ENCODE peak calls at places on chromosome 14, in eight cellular contexts. N, I, H, C, Y, A, K and D are unnamed samples.

GRCh38 chr14:104318558-104319488 is 180.4 kb downstream of the KIF26A start:
- DNase-seq in I (peak), Y (no peak), C (no peak), N (peak), H (no peak), K (peak), A (no peak), D (peak)

GRCh38 chr14:45091696-45092095 is 7.8 kb downstream of the PRPF39 start:
- DNase-seq in A (no peak), K (no peak), I (no peak), Y (no peak), N (no peak), C (no peak), H (no peak), D (no peak)

GRCh38 chr14:34035934-34036250 is 85.0 kb upstream of the EGLN3 start:
- DNase-seq in Y (no peak), C (no peak), K (no peak), I (no peak), H (no peak), N (no peak), A (no peak), D (no peak)

GRCh38 chr14:72142328-72142727 is 210.1 kb downstream of the RGS6 start:
- DNase-seq in H (no peak), Y (no peak), N (no peak), I (no peak), A (no peak), K (no peak), C (no peak), D (no peak)

GRCh38 chr14:97046991-97047390 is 249.8 kb downstream of the VRK1 start:
- DNase-seq in A (no peak), Y (no peak), C (no peak), N (no peak), K (no peak), H (no peak), I (no peak), D (no peak)

GRCh38 chr14:31271648-31272047 is 64.1 kb upstream of the HECTD1 start:
- DNase-seq in N (no peak), A (no peak), H (no peak), K (no peak), I (no peak), C (no peak), Y (no peak), D (no peak)

GRCh38 chr14:99961826-99962518 is 103.2 kb upstream of the EVL start:
- DNase-seq in K (no peak), H (no peak), A (no peak), C (no peak), N (no peak), I (peak), Y (no peak), D (peak)

GRCh38 chr14:54566152-54566409 is 847 bp upstream of the SAMD4A start:
- DNase-seq in H (no peak), K (no peak), C (no peak), A (no peak), Y (no peak), I (no peak), N (no peak), D (no peak)

GRCh38 chr14:103129301-103130016 is 6.2 kb downstream of the TNFAIP2 start:
- DNase-seq in Y (no peak), K (no peak), C (no peak), H (no peak), I (no peak), A (no peak), N (no peak), D (no peak)

GRCh38 chr14:80211143-80212024 is at the start of gene DIO2:
- DNase-seq in H (no peak), C (no peak), A (no peak), Y (no peak), N (no peak), I (no peak), K (peak), D (no peak)

GRCh38 chr14:92978229-92979021 is 55.5 kb downstream of the CHGA start:
- DNase-seq in C (no peak), A (no peak), H (no peak), Y (no peak), N (no peak), K (no peak), I (no peak), D (no peak)

GRCh38 chr14:92635031-92635430 is 113.4 kb downstream of the LGMN start:
- DNase-seq in K (no peak), C (no peak), N (no peak), A (no peak), Y (no peak), H (no peak), I (no peak), D (no peak)

GRCh38 chr14:41586237-41586636 is 20.4 kb upstream of the LRFN5 start:
- DNase-seq in N (no peak), I (no peak), K (no peak), Y (no peak), A (no peak), C (no peak), H (no peak), D (no peak)

GRCh38 chr14:53035796-53036195 is 84.9 kb upstream of the FERMT2 start:
- DNase-seq in K (no peak), Y (no peak), N (no peak), A (no peak), H (no peak), I (no peak), C (no peak), D (no peak)

GRCh38 chr14:90381011-90381790 is 15.6 kb upstream of the CALM1 start:
- DNase-seq in Y (peak), C (peak), N (peak), A (no peak), K (no peak), I (no peak), H (peak), D (peak)

GRCh38 chr14:72975776-72976175 is 49.5 kb downstream of the DCAF4 start:
- DNase-seq in N (no peak), A (no peak), C (peak), I (no peak), K (no peak), H (no peak), Y (peak), D (no peak)

GRCh38 chr14:50225067-50225973 is 6.1 kb downstream of the SOS2 start:
- DNase-seq in C (no peak), Y (peak), I (no peak), N (no peak), H (no peak), K (no peak), A (no peak), D (no peak)

GRCh38 chr14:30691751-30692398 is 69.8 kb downstream of the SCFD1 start:
- DNase-seq in H (no peak), Y (no peak), K (no peak), C (no peak), I (no peak), A (no peak), N (no peak), D (no peak)

GRCh38 chr14:24243336-24243836 is 963 bp upstream of the TINF2 start:
- DNase-seq in C (peak), N (no peak), K (no peak), H (no peak), A (no peak), Y (peak), I (no peak), D (peak)

GRCh38 chr14:99052467-99052866 is 219.5 kb downstream of the BCL11B start:
- DNase-seq in H (no peak), A (no peak), N (no peak), C (no peak), I (no peak), Y (no peak), K (no peak), D (no peak)

GRCh38 chr14:33737446-33737845 is 213.4 kb downstream of the EGLN3 start:
- DNase-seq in A (no peak), Y (no peak), N (no peak), K (no peak), H (no peak), C (no peak), I (no peak), D (no peak)

GRCh38 chr14:102221026-102221425 is 81.3 kb downstream of the WDR20 start:
- DNase-seq in H (no peak), C (no peak), I (no peak), A (no peak), K (no peak), Y (no peak), N (no peak), D (no peak)

GRCh38 chr14:72613196-72613974 is 280.5 kb downstream of the DPF3 start:
- DNase-seq in K (peak), A (no peak), C (no peak), H (peak), N (peak), I (peak), Y (no peak), D (no peak)

GRCh38 chr14:104369208-104369607 is 210.4 kb upstream of the C14orf180 start:
- DNase-seq in K (no peak), I (no peak), A (no peak), C (no peak), H (no peak), N (no peak), Y (no peak), D (no peak)

GRCh38 chr14:104800600-104801283 is at the start of gene ZBTB42:
- DNase-seq in C (peak), N (peak), H (peak), A (no peak), I (no peak), K (peak), Y (peak), D (peak)

GRCh38 chr14:28774764-28775738 is 8.5 kb downstream of the FOXG1 start:
- DNase-seq in K (no peak), Y (no peak), C (no peak), N (no peak), H (no peak), A (no peak), I (no peak), D (no peak)

GRCh38 chr14:28773917-28774691 is 7.5 kb downstream of the FOXG1 start:
- DNase-seq in C (peak), H (no peak), K (peak), I (no peak), Y (no peak), A (no peak), N (no peak), D (no peak)

GRCh38 chr14:28771168-28771567 is 4.6 kb downstream of the FOXG1 start:
- DNase-seq in N (no peak), K (no peak), I (no peak), H (no peak), A (no peak), Y (no peak), C (no peak), D (no peak)

GRCh38 chr14:28772613-28773012 is 6.0 kb downstream of the FOXG1 start:
- DNase-seq in I (no peak), H (no peak), N (no peak), K (no peak), C (peak), A (no peak), Y (no peak), D (no peak)

GRCh38 chr14:28773176-28773575 is 6.6 kb downstream of the FOXG1 start:
- DNase-seq in Y (no peak), N (no peak), C (no peak), H (no peak), K (no peak), I (no peak), A (no peak), D (no peak)
- H3K4me3 ChIP-seq in Y (no peak), N (no peak), C (no peak), H (no peak), K (no peak), I (no peak), A (no peak), D (no peak)

GRCh38 chr14:69827560-69827959 is 30.5 kb upstream of the SLC10A1 start:
- DNase-seq in Y (no peak), C (no peak), H (no peak), K (no peak), A (no peak), I (no peak), N (no peak), D (no peak)
- TF ChIP-seq EP300 in Y (no peak), C (no peak), H (no peak), K (no peak), A (no peak), I (no peak), N (no peak), D (no peak)

GRCh38 chr14:23181946-23182345 is 1.5 kb downstream of the SLC7A8 start:
- DNase-seq in I (peak), K (no peak), N (no peak), A (no peak), C (no peak), Y (no peak), H (no peak), D (no peak)

GRCh38 chr14:23182372-23183014 is 967 bp downstream of the SLC7A8 start:
- DNase-seq in N (peak), I (no peak), K (peak), C (no peak), Y (no peak), A (no peak), H (peak), D (no peak)

GRCh38 chr14:23185046-23185445 is 1.6 kb upstream of the SLC7A8 start:
- DNase-seq in Y (no peak), A (no peak), I (no peak), K (no peak), H (no peak), C (no peak), N (no peak), D (no peak)

GRCh38 chr14:23183076-23183475 is 384 bp downstream of the SLC7A8 start:
- DNase-seq in H (no peak), K (no peak), C (no peak), N (no peak), A (no peak), I (no peak), Y (no peak), D (no peak)

GRCh38 chr14:23183479-23183878 is at the start of gene SLC7A8:
- DNase-seq in N (peak), K (peak), H (peak), I (peak), C (no peak), Y (no peak), A (no peak), D (peak)
- TF ChIP-seq POLR2AphosphoS5 in N (peak), K (peak), H (peak), I (no peak), C (no peak), Y (no peak), A (no peak), D (peak)

GRCh38 chr14:37197421-37198272 is at the start of gene MIPOL1:
- DNase-seq in I (peak), N (peak), H (peak), K (peak), Y (peak), A (no peak), C (peak), D (peak)
- H3K4me3 ChIP-seq in I (peak), N (peak), H (peak), K (peak), Y (peak), A (no peak), C (peak), D (peak)

GRCh38 chr14:95318399-95318834 is 1.3 kb downstream of the CLMN start:
- DNase-seq in A (no peak), H (peak), N (no peak), Y (no peak), K (no peak), C (no peak), I (no peak), D (no peak)
- TF ChIP-seq EP300 in A (no peak), H (no peak), N (no peak), Y (no peak), K (no peak), C (no peak), I (no peak), D (no peak)

DNA sequence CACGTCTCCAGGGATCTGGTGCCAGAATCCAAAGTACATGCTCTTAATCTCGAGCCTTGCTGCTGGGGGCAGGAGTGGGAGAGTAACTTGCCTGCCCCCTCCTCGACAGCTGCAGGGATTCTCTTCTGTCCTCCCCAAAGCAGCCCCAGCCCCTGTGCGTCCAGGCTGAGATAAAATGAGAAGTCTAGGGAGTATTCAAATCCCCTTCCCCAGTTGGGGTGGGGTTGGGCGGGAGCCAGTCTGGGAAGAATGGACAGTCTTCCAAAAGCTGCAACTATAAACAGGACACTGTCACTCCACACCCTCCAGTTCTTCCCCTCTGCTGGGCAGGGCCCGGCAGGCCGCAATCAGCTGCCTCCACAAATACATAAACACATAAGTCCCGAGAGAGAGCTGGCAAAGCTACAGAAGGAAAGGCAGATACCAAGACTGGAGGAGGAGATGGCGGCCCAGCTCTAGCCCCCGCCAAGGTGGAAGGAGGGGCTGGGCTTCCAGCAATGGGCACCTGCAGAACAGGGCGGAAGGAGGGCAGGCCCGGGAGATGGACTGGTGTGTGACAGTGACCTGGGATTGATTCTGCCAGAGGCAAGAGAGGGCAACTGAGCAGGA is 12.7 kb downstream of the LTBP2 start:
- DNase-seq in K (no peak), A (no peak), H (no peak), C (no peak), Y (no peak), N (no peak), I (no peak), D (no peak)
- TF ChIP-seq POLR2AphosphoS5 in K (no peak), A (no peak), H (no peak), C (no peak), Y (no peak), N (peak), I (no peak), D (no peak)